ENCODE peak calls at places on chromosomes 1 and 21, in four cellular contexts. E is cardiac muscle cell, I is HL-60, U is psoas muscle. G is an unnamed sample.

GRCh38 chr1:202285908-202286307 is 55.8 kb downstream of the UBE2T start:
- DNase-seq in I (no peak), E (no peak), U (no peak), G (no peak)

GRCh38 chr1:42734201-42735035 is 5.6 kb downstream of the CLDN19 start:
- DNase-seq in I (no peak), E (no peak), U (no peak), G (peak)

GRCh38 chr21:34367320-34367935 is 3.6 kb downstream of the KCNE2 start:
- DNase-seq in U (no peak), E (peak), I (no peak), G (peak)

GRCh38 chr1:119146466-119146865 is 6.0 kb upstream of the WARS2 start:
- DNase-seq in I (no peak), U (no peak), E (no peak), G (no peak)

GRCh38 chr1:172497230-172497629 is 35.7 kb upstream of the SUCO start:
- DNase-seq in U (no peak), I (peak), E (peak), G (peak)

GRCh38 chr21:37452222-37452621 is 85.6 kb downstream of the DYRK1A start:
- DNase-seq in I (no peak), U (no peak), E (peak), G (peak)

GRCh38 chr1:211732276-211732571 is 56.8 kb upstream of the NEK2 start:
- DNase-seq in I (no peak), U (no peak), E (no peak), G (no peak)

GRCh38 chr1:117048431-117049133 is 11.5 kb upstream of the TTF2 start:
- DNase-seq in E (no peak), I (no peak), U (no peak), G (no peak)

GRCh38 chr1:5574641-5575040 is 417.6 kb downstream of the NPHP4 start:
- DNase-seq in I (no peak), E (no peak), U (no peak), G (no peak)

GRCh38 chr1:224173523-224173922 is 9.5 kb upstream of the DEGS1 start:
- DNase-seq in E (no peak), I (no peak), U (no peak), G (no peak)

GRCh38 chr1:20383631-20384030 is 93.0 kb downstream of the VWA5B1 start:
- DNase-seq in U (no peak), E (no peak), I (no peak), G (no peak)

GRCh38 chr21:44510508-44511218 is 29.3 kb downstream of the KRTAP10-1 start:
- DNase-seq in E (peak), I (peak), U (peak), G (peak)